ENCODE peak calls at places on chromosomes 6 and 20, in five cellular contexts. One of them, this sample, is unnamed. For H3K4me1, the result is how much of the 10 kb centered on the place peaks cover.

GRCh38 chr6:46370622-46371021 is 120.6 kb downstream of the RCAN2 start:
- DNase-seq in ovary: no peak
- DNase-seq in upper lobe of left lung: no peak
- DNase-seq in adrenal gland: no peak
- DNase-seq in uterus: no peak
- DNase-seq in this sample: no peak

GRCh38 chr6:85464722-85465150 is 14.9 kb downstream of the NT5E start:
- DNase-seq in ovary: no peak
- DNase-seq in upper lobe of left lung: no peak
- DNase-seq in adrenal gland: no peak
- DNase-seq in uterus: no peak
- DNase-seq in this sample: no peak

GRCh38 chr6:125099211-125100017 is 54.2 kb upstream of the TPD52L1 start:
- DNase-seq in ovary: peak
- DNase-seq in upper lobe of left lung: peak
- DNase-seq in adrenal gland: peak
- DNase-seq in uterus: no peak
- DNase-seq in this sample: no peak

GRCh38 chr6:151068761-151069312 is 170.9 kb upstream of the AKAP12 start:
- DNase-seq in ovary: no peak
- DNase-seq in upper lobe of left lung: no peak
- DNase-seq in adrenal gland: peak
- DNase-seq in uterus: no peak
- DNase-seq in this sample: no peak

GRCh38 chr6:73585566-73586415 is 65.0 kb upstream of the EEF1A1 start:
- DNase-seq in ovary: no peak
- DNase-seq in upper lobe of left lung: no peak
- DNase-seq in adrenal gland: peak
- DNase-seq in uterus: peak
- DNase-seq in this sample: no peak

GRCh38 chr20:24894488-24894887 is 54.6 kb upstream of the CST7 start:
- DNase-seq in ovary: no peak
- DNase-seq in upper lobe of left lung: no peak
- DNase-seq in adrenal gland: no peak
- DNase-seq in uterus: no peak
- DNase-seq in this sample: no peak

GRCh38 chr20:23200914-23201313 is 114.8 kb upstream of the CD93 start:
- DNase-seq in ovary: no peak
- DNase-seq in upper lobe of left lung: no peak
- DNase-seq in adrenal gland: peak
- DNase-seq in uterus: no peak
- DNase-seq in this sample: no peak

GRCh38 chr6:92723390-92723931 is 695.9 kb downstream of the EPHA7 start:
- DNase-seq in ovary: no peak
- DNase-seq in upper lobe of left lung: peak
- DNase-seq in adrenal gland: no peak
- DNase-seq in uterus: no peak
- DNase-seq in this sample: no peak

GRCh38 chr6:95865857-95866256 is 149.9 kb upstream of the FUT9 start:
- DNase-seq in ovary: no peak
- DNase-seq in upper lobe of left lung: no peak
- DNase-seq in adrenal gland: no peak
- DNase-seq in uterus: no peak
- DNase-seq in this sample: no peak

GRCh38 chr20:53739799-53740785 is 146.5 kb upstream of the ZNF217 start:
- DNase-seq in ovary: no peak
- DNase-seq in upper lobe of left lung: no peak
- DNase-seq in adrenal gland: no peak
- DNase-seq in uterus: no peak
- DNase-seq in this sample: no peak

GRCh38 chr6:133532908-133533307 is 291.8 kb downstream of the EYA4 start:
- DNase-seq in ovary: no peak
- DNase-seq in upper lobe of left lung: no peak
- DNase-seq in adrenal gland: no peak
- DNase-seq in uterus: no peak
- DNase-seq in this sample: no peak

GRCh38 chr6:161985911-161986310 is 712.0 kb upstream of the AGPAT4 start:
- DNase-seq in ovary: no peak
- DNase-seq in upper lobe of left lung: no peak
- DNase-seq in adrenal gland: no peak
- DNase-seq in uterus: no peak
- DNase-seq in this sample: no peak

GRCh38 chr20:49115565-49115964 is 69.5 kb downstream of the CSE1L start:
- DNase-seq in ovary: peak
- DNase-seq in upper lobe of left lung: no peak
- DNase-seq in adrenal gland: no peak
- DNase-seq in uterus: no peak
- DNase-seq in this sample: no peak

GRCh38 chr6:19719691-19720127 is 117.5 kb upstream of the ID4 start:
- DNase-seq in ovary: no peak
- DNase-seq in upper lobe of left lung: no peak
- DNase-seq in adrenal gland: no peak
- DNase-seq in uterus: no peak
- DNase-seq in this sample: no peak

GRCh38 chr20:53957421-53958172 is 112.8 kb downstream of the BCAS1 start:
- DNase-seq in ovary: no peak
- DNase-seq in upper lobe of left lung: no peak
- DNase-seq in adrenal gland: no peak
- DNase-seq in uterus: no peak
- DNase-seq in this sample: no peak

GRCh38 chr6:27922949-27923348 is 10.8 kb upstream of the OR2B2 start:
- DNase-seq in ovary: no peak
- DNase-seq in upper lobe of left lung: no peak
- DNase-seq in adrenal gland: no peak
- DNase-seq in uterus: no peak
- DNase-seq in this sample: no peak

GRCh38 chr6:161029195-161029809 is 37.7 kb downstream of the MAP3K4 start:
- DNase-seq in ovary: no peak
- DNase-seq in upper lobe of left lung: no peak
- DNase-seq in adrenal gland: no peak
- DNase-seq in uterus: peak
- DNase-seq in this sample: no peak

GRCh38 chr20:5785146-5785545 is 34.9 kb downstream of the SHLD1 start:
- DNase-seq in ovary: no peak
- DNase-seq in upper lobe of left lung: no peak
- DNase-seq in adrenal gland: no peak
- DNase-seq in uterus: no peak
- DNase-seq in this sample: no peak

GRCh38 chr20:5789827-5790226 is 39.6 kb downstream of the SHLD1 start:
- DNase-seq in ovary: no peak
- DNase-seq in upper lobe of left lung: no peak
- DNase-seq in adrenal gland: no peak
- DNase-seq in uterus: no peak
- DNase-seq in this sample: no peak

GRCh38 chr20:5788385-5788895 is 38.2 kb downstream of the SHLD1 start:
- DNase-seq in ovary: peak
- DNase-seq in upper lobe of left lung: no peak
- DNase-seq in adrenal gland: peak
- DNase-seq in uterus: peak
- DNase-seq in this sample: no peak

GRCh38 chr20:5784735-5785134 is 34.5 kb downstream of the SHLD1 start:
- DNase-seq in ovary: no peak
- DNase-seq in upper lobe of left lung: no peak
- DNase-seq in adrenal gland: peak
- DNase-seq in uterus: no peak
- DNase-seq in this sample: no peak

DNA sequence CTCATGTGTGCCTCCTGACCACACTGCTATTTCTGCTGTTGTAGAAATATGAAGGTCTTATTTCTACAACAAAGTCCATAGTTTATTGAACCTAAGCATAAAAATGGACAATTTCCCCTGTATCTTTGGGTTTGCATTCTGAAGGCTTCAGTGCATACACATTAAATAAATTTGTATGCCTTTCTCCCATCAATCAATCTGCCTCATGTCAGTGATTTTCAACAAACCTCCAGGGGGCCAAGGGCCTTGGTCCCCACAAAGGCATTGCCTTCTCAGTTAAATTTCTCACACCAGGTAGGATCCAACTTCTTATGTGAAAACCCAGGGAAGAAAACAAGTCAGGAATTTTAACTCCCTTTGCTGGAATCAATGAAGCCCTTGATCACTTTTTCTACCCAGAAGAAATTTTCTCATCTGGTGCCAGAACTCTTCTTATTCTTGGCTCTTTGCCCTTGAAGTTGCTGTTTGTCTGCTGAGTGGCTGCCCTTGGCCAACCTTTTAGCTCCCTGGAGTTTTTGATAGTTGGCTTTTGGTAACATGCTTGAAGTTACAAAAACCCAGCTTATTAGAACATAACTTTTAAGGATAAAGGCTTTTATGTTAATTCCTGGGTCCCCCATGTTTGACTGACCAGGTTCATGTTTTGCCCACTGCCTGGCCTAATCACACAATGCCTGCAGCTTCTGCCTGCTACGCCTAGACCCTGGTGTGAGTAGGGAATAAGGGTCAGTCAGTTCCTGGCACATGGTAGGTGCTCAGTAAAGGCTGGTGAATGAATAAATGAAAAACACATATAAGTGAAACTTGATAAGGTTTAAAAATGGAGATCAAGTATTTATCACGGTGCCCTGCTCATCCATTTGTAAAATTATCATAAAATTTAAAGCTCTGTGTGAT is 37.0 kb downstream of the SHLD1 start:
- DNase-seq in ovary: peak
- DNase-seq in upper lobe of left lung: no peak
- DNase-seq in adrenal gland: peak
- DNase-seq in uterus: peak
- DNase-seq in this sample: no peak
- TF ChIP-seq CTCF in ovary: no peak
- TF ChIP-seq CTCF in upper lobe of left lung: no peak
- TF ChIP-seq CTCF in adrenal gland: no peak
- TF ChIP-seq CTCF in uterus: no peak
- TF ChIP-seq CTCF in this sample: no peak

GRCh38 chr20:35092524-35093244 is at the start of gene TRPC4AP:
- DNase-seq in ovary: peak
- DNase-seq in upper lobe of left lung: peak
- DNase-seq in adrenal gland: peak
- DNase-seq in uterus: peak
- DNase-seq in this sample: peak
- TF ChIP-seq POLR2A in ovary: peak
- TF ChIP-seq POLR2A in upper lobe of left lung: peak
- TF ChIP-seq POLR2A in adrenal gland: peak
- TF ChIP-seq POLR2A in uterus: peak
- TF ChIP-seq POLR2A in this sample: peak

GRCh38 chr6:129499871-129500219 is 210.1 kb downstream of the ARHGAP18 start:
- DNase-seq in ovary: no peak
- DNase-seq in upper lobe of left lung: no peak
- DNase-seq in adrenal gland: no peak
- DNase-seq in uterus: no peak
- DNase-seq in this sample: no peak

GRCh38 chr6:129500958-129501381 is 209.0 kb downstream of the ARHGAP18 start:
- DNase-seq in ovary: no peak
- DNase-seq in upper lobe of left lung: no peak
- DNase-seq in adrenal gland: no peak
- DNase-seq in uterus: no peak
- DNase-seq in this sample: no peak

GRCh38 chr6:129498556-129498940 is 211.4 kb downstream of the ARHGAP18 start:
- DNase-seq in ovary: no peak
- DNase-seq in upper lobe of left lung: no peak
- DNase-seq in adrenal gland: no peak
- DNase-seq in uterus: no peak
- DNase-seq in this sample: no peak

GRCh38 chr6:129497591-129498555 is 212.1 kb downstream of the ARHGAP18 start:
- DNase-seq in ovary: no peak
- DNase-seq in upper lobe of left lung: no peak
- DNase-seq in adrenal gland: no peak
- DNase-seq in uterus: no peak
- DNase-seq in this sample: no peak

DNA sequence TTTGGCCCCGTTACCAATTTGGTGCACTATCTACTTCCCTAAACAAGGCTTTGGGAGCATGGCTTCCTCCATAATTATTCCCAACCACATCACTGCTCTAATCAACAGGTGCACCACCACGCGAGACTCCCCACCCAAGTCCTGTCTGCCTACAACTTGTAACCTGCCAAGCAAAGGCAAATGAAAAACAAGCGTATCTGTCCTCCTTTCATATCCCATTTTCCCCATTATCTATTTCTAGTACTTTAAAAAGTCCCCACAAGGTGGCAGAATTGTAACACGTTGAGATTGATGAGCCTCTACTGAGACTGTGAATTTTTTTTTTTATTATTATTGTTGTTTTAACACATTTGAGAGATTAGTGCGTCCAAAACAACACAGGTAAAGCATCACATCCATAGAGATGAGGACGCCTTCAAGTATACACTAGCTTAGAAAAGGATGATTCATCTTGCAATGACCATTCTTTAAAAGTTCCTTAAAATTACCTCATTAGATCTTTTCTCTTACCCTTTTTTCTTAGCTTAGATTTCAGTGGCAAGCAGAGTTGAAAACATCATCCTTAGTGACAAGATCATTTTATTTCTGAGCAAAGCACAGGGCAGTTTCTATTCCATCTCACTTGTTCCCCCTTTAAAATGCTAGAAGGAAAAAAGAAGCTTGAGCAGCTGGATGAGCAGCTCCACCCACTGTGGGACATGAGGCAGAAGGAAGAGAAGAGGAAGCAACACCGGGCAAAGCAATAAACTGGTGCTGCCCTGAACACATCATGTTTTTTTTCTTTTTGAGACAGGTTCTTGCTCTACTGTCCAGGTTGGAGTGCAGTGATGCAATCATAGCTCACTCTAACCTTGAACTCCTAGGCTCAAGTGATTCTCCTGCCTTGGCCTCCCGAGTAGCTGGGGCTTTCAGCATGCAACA is 210.8 kb downstream of the ARHGAP18 start:
- DNase-seq in ovary: no peak
- DNase-seq in upper lobe of left lung: no peak
- DNase-seq in adrenal gland: no peak
- DNase-seq in uterus: no peak
- DNase-seq in this sample: no peak
- H3K4me1 ChIP-seq in ovary: under half
- H3K4me1 ChIP-seq in upper lobe of left lung: under half
- H3K4me1 ChIP-seq in adrenal gland: under half
- H3K4me1 ChIP-seq in uterus: under half
- H3K4me1 ChIP-seq in this sample: under half

DNA sequence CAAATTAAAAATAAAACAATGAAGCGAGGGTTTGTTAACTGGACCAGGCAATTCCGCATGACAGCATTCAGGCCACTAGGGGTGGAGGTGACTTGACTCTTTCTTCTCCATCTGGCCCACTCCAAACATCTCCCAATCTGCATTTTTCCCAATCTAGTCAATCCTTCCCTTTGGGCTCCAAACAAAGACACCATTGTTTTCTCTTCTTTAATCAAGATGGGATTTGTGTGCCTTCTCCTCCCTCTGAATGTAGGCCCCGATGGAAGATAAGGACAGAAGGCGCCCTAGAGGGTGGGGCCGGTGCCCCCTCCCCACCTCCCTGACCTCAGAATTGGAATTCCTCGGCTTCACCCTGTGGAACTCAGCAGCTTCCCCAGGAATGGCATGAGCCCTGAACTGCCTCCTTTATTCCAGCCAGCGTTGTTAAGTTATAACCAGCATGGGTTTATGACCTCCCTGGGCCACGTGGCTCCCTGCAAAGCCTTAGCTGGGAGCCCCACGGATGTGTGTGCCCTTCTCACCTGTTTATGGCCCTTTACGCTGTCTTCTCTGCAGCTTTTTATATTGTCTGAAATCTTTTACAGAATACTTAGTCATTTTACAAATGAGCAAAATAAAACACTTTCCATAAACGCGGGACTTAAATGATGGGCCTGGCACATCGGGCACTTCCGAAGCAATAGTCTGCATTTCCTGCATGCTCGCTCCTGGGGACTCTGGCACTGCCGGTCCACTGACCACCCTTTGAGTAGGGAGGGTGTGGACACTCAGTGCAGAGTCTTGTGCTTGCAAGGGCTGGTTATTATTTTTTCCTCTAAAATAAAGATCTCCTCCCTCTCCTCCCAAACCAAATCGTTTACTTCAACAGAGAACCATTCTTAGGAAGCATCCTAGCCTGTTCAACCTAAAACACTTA is 24.5 kb downstream of the OVOL2 start:
- DNase-seq in ovary: no peak
- DNase-seq in upper lobe of left lung: no peak
- DNase-seq in adrenal gland: no peak
- DNase-seq in uterus: no peak
- DNase-seq in this sample: no peak
- TF ChIP-seq CTCF in ovary: no peak
- TF ChIP-seq CTCF in upper lobe of left lung: no peak
- TF ChIP-seq CTCF in adrenal gland: no peak
- TF ChIP-seq CTCF in uterus: no peak
- TF ChIP-seq CTCF in this sample: no peak